ENCODE peak calls at places on chromosomes 2 and 18, in four cellular contexts. B, H, P and N are unnamed samples. For H3K4me1, the result is how much of the 10 kb centered on the place peaks cover.

GRCh38 chr2:127413782-127414743 is 4.2 kb upstream of the PROC start:
- DNase-seq in H (no peak), P (peak), B (no peak), N (no peak)

GRCh38 chr2:215362562-215362904 is 50.7 kb downstream of the ATIC start:
- DNase-seq in B (no peak), H (no peak), P (peak), N (no peak)

GRCh38 chr18:26309283-26309682 is 83.0 kb downstream of the TAF4B start:
- DNase-seq in H (no peak), P (peak), B (no peak), N (no peak)

GRCh38 chr2:140596447-140596846 is 1534.4 kb downstream of the LRP1B start:
- DNase-seq in P (no peak), B (no peak), H (no peak), N (no peak)

GRCh38 chr2:42810971-42811865 is 18.8 kb upstream of the HAAO start:
- DNase-seq in B (no peak), P (peak), H (peak), N (peak)

GRCh38 chr2:74764429-74765272 is 69.3 kb upstream of the HK2 start:
- DNase-seq in B (no peak), P (peak), H (no peak), N (no peak)

GRCh38 chr2:1740714-1741584 is 3.4 kb downstream of the PXDN start:
- DNase-seq in H (no peak), P (no peak), B (no peak), N (no peak)

GRCh38 chr2:199458017-199458805 is 472 bp upstream of the SATB2 start:
- DNase-seq in B (peak), P (no peak), H (peak), N (no peak)

GRCh38 chr2:109295070-109295780 is 166.2 kb downstream of the SH3RF3 start:
- DNase-seq in H (no peak), P (no peak), B (no peak), N (no peak)

GRCh38 chr2:73227086-73227485 is 6.0 kb downstream of the PRADC1 start:
- DNase-seq in H (no peak), B (no peak), P (no peak), N (no peak)

GRCh38 chr2:21469564-21469963 is 345.8 kb downstream of the TDRD15 start:
- DNase-seq in B (no peak), H (no peak), P (no peak), N (no peak)

GRCh38 chr2:161036926-161037325 is 123.3 kb upstream of the TANK start:
- DNase-seq in P (no peak), H (no peak), B (no peak), N (no peak)

DNA sequence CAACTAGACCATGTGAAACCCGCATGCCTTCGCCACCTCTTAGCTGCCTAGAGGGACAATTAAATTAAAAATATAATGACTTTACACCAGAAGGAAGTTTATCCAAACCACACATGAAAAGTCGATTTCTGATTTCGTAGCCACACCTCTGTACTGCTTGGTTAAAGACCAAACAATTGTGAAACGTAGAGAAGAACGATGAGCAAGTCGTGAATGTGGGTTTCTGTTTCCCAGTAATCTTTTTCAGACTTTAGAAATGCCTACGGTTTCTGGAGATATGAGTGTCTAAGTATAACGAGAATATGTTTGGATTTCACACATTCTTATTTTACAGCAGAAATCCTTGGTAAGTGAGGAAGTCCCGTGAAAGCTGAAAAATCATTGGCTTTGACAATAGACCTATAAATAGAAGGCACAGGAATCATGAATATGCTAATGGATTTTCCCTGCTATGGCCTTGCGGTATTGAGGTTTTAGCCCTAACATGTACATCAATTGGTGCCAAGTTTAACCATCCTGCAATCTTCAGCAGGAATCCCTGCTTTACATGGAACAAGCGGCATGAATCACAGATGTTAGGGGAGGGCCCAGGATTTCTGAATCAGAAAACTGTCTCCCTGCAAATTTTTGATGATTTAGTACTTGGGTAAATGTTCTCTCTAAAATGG is 105.6 kb downstream of the TTC32 start:
- DNase-seq in B (no peak), P (peak), H (no peak), N (no peak)
- H3K4me3 ChIP-seq in B (no peak), P (no peak), H (no peak), N (no peak)

GRCh38 chr2:212941361-212941760 is 210.1 kb downstream of the IKZF2 start:
- DNase-seq in H (no peak), B (no peak), P (no peak), N (no peak)

GRCh38 chr2:212940816-212941215 is 210.6 kb downstream of the IKZF2 start:
- DNase-seq in H (peak), P (peak), B (no peak), N (no peak)

GRCh38 chr2:212936572-212936971 is 214.8 kb downstream of the IKZF2 start:
- DNase-seq in H (no peak), P (no peak), B (no peak), N (no peak)

GRCh38 chr2:212938144-212938793 is 213.1 kb downstream of the IKZF2 start:
- DNase-seq in H (no peak), B (no peak), P (no peak), N (no peak)

DNA sequence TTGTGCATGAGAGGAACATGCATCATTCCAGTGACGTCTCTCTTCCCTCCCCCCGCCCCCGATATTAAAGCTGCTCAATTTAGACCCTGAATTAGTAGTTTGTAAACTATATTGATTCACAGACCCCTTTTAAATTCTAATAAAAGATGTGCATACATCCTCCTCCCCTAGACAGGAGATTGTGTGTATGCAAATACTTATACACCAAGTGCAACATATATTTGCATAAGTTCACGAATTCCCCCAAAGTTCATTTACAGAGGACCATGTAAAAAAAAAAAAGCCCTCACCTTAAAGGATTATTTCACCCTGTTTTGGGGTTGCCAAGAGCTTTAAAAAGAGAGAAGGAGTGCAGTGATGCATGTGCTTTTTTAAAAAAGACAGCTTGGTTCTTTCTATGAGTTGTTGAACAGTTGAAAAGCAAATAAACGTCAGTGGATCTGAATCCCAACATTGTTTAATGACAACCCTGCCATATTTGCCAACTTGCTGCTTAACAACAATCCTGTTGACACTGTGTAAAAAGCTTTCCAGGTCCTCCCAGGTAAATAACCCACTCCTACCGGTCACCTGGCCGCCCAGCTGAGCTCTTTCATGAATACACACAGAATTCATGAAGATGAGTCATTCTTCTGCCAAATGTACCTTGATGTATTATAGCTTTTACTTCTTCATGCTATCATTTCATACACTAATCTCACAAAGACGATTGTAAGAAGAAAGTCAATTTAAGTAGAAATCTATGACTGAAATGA is 211.5 kb downstream of the IKZF2 start:
- DNase-seq in H (no peak), B (no peak), P (no peak), N (no peak)
- H3K4me1 ChIP-seq in H (under half), B (under half), P (under half), N (under half)

GRCh38 chr2:226118471-226119429 is 680.9 kb downstream of the IRS1 start:
- DNase-seq in H (no peak), P (peak), B (no peak), N (no peak)
- H3K4me3 ChIP-seq in H (peak), P (no peak), B (no peak), N (no peak)

GRCh38 chr2:136204959-136205358 is 87.0 kb upstream of the CXCR4 start:
- DNase-seq in B (no peak), H (no peak), P (no peak), N (no peak)

GRCh38 chr2:136207030-136207623 is 89.2 kb upstream of the CXCR4 start:
- DNase-seq in B (peak), H (peak), P (no peak), N (peak)

GRCh38 chr2:136205615-136206014 is 87.7 kb upstream of the CXCR4 start:
- DNase-seq in P (no peak), H (no peak), B (no peak), N (no peak)

GRCh38 chr2:136207665-136208064 is 89.7 kb upstream of the CXCR4 start:
- DNase-seq in H (no peak), P (no peak), B (no peak), N (no peak)

DNA sequence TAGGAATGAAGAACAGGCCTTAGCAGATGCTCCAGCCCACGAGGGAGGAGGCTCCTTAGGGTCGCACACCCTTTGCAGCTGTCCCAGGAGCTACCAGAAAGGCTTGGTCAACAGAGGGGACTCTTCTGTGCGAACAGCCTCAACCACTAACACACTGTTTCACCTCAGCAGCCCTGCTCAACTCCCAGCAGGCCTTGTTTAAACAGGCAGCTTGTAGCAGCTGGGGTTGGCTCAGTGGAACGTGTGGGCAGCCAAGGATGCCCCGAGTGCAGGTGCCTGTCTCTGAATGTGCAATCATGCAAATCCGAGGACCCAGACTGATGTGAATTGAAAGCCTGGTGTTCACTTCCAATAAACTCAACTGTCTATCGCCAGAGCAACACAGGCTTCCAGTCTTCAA is 88.7 kb upstream of the CXCR4 start:
- DNase-seq in H (no peak), P (no peak), B (peak), N (no peak)
- H3K4me1 ChIP-seq in H (under half), P (under half), B (half or more), N (under half)

GRCh38 chr2:96412307-96413066 is 76.9 kb downstream of the NCAPH start:
- DNase-seq in P (no peak), B (no peak), H (no peak), N (no peak)
- H3K4me3 ChIP-seq in P (no peak), B (no peak), H (peak), N (peak)

GRCh38 chr2:164328310-164328709 is 293.0 kb downstream of the GRB14 start:
- DNase-seq in P (no peak), B (no peak), H (no peak), N (no peak)
- H3K4me1 ChIP-seq in P (under half), B (under half), H (under half), N (under half)

GRCh38 chr2:55901941-55902340 is 21.6 kb downstream of the EFEMP1 start:
- DNase-seq in B (no peak), P (no peak), H (no peak), N (no peak)

GRCh38 chr2:55901322-55901721 is 22.3 kb downstream of the EFEMP1 start:
- DNase-seq in B (no peak), P (peak), H (no peak), N (no peak)

GRCh38 chr2:55902429-55902828 is 21.2 kb downstream of the EFEMP1 start:
- DNase-seq in B (no peak), H (no peak), P (no peak), N (no peak)

GRCh38 chr2:55903727-55904126 is 19.9 kb downstream of the EFEMP1 start:
- DNase-seq in B (no peak), H (no peak), P (no peak), N (no peak)

GRCh38 chr2:55902971-55903370 is 20.6 kb downstream of the EFEMP1 start:
- DNase-seq in P (no peak), B (no peak), H (no peak), N (no peak)
- H3K4me3 ChIP-seq in P (no peak), B (no peak), H (no peak), N (no peak)